ENCODE peak calls at places on chromosomes 1 and 21, in six cellular contexts. K is A549, Q is GM13976, G is HT-29, T is endothelial cell, W is spleen. O is an unnamed sample.

GRCh38 chr1:162951553-162952315 is 90.8 kb upstream of the CCDC190 start:
- DNase-seq in K (no peak), Q (peak; percentile 7), G (no peak), T (no peak), W (no peak), O (no peak)

GRCh38 chr1:52676249-52676903 is 21.8 kb downstream of the COA7 start:
- DNase-seq in K (no peak), Q (no peak), G (no peak), T (no peak), W (no peak), O (no peak)

GRCh38 chr21:35503646-35504045 is 454.5 kb upstream of the RUNX1 start:
- DNase-seq in K (no peak), Q (no peak), G (no peak), T (no peak), W (no peak), O (peak; percentile 81)

GRCh38 chr1:236457775-236458174 is 63.7 kb downstream of the EDARADD start:
- DNase-seq in K (no peak), Q (peak; percentile 57), G (no peak), T (no peak), W (no peak), O (no peak)

GRCh38 chr1:206932271-206932670 is 10.5 kb upstream of the FCMR start:
- DNase-seq in K (no peak), Q (no peak), G (no peak), T (no peak), W (no peak), O (no peak)

GRCh38 chr1:115642168-115643072 is 650 bp downstream of the VANGL1 start:
- DNase-seq in K (peak; percentile 32), Q (peak; percentile 75), G (peak; percentile 85), T (peak; percentile 37), W (peak; percentile 78), O (peak; percentile 82)

GRCh38 chr1:218351617-218352438 is 6.7 kb downstream of the TGFB2 start:
- DNase-seq in K (no peak), Q (peak; percentile 55), G (no peak), T (no peak), W (peak; percentile 83), O (peak; percentile 61)

GRCh38 chr1:40344597-40344996 is 27.5 kb upstream of the COL9A2 start:
- DNase-seq in K (no peak), Q (no peak), G (no peak), T (no peak), W (peak; percentile 87), O (peak; percentile 73)

GRCh38 chr21:44366586-44367211 is 13.3 kb downstream of the TRPM2 start:
- DNase-seq in K (no peak), Q (no peak), G (no peak), T (no peak), W (peak; percentile 69), O (no peak)

GRCh38 chr21:43590220-43590619 is 69.1 kb downstream of the HSF2BP start:
- DNase-seq in K (no peak), Q (no peak), G (no peak), T (no peak), W (no peak), O (no peak)

GRCh38 chr1:207336559-207337467 is 15.3 kb downstream of the CD55 start:
- DNase-seq in K (peak; percentile 11), Q (peak; percentile 44), G (no peak), T (no peak), W (no peak), O (peak; percentile 90)

GRCh38 chr1:17148950-17149608 is 29.8 kb upstream of the PADI2 start:
- DNase-seq in K (no peak), Q (no peak), G (no peak), T (no peak), W (no peak), O (no peak)

GRCh38 chr1:153357076-153357852 is 390 bp upstream of the S100A9 start:
- DNase-seq in K (no peak), Q (no peak), G (no peak), T (no peak), W (peak; percentile 93), O (peak; percentile 60)

GRCh38 chr1:178540204-178540603 is 27.3 kb downstream of the TEX35 start:
- DNase-seq in K (no peak), Q (no peak), G (no peak), T (no peak), W (no peak), O (no peak)

GRCh38 chr21:34839070-34839820 is 170.5 kb downstream of the CLIC6 start:
- DNase-seq in K (no peak), Q (no peak), G (no peak), T (no peak), W (no peak), O (no peak)

GRCh38 chr1:80640978-80641377 is 1159.8 kb upstream of the ADGRL2 start:
- DNase-seq in K (no peak), Q (no peak), G (no peak), T (no peak), W (no peak), O (no peak)

O was measured in activated CD4-positive, alpha-beta T cell treated with anti-CD3 and anti-CD28 coated beads, Interleukin-2, amount 10 ng/mL, durations not matched to agents 24 days and 14 days.